ENCODE peak calls at places on chromosomes 2 and 18, in ten cellular contexts. O is CD8-positive, alpha-beta T cell; G is K562; P is GM23248; D is lower lobe of right lung; I is cardiac muscle cell; F is CD4-positive, alpha-beta memory T cell; E is tibial artery; C is esophagus squamous epithelium; S is aorta. N is an unnamed sample. For H3K4me1, the result is how much of the 10 kb centered on the place peaks cover.

GRCh38 chr18:11149441-11150270 is at the start of gene PIEZO2:
- DNase-seq in P (peak), I (peak), D (peak), O (no peak), C (no peak), S (peak), E (peak), G (peak), F (no peak), N (no peak)

GRCh38 chr18:58077329-58077728 is 33.3 kb downstream of the NEDD4L start:
- DNase-seq in G (no peak), P (no peak), F (no peak), S (no peak), D (no peak), E (no peak), C (no peak), I (no peak), O (no peak), N (no peak)

GRCh38 chr2:29114841-29115609 is at the start of gene CLIP4:
- DNase-seq in D (peak), P (peak), O (peak), F (peak), S (peak), E (peak), C (no peak), G (peak), I (peak), N (peak)

GRCh38 chr18:22525883-22526282 is 108.2 kb upstream of the CTAGE1 start:
- DNase-seq in I (no peak), P (no peak), F (no peak), E (no peak), O (no peak), C (no peak), S (no peak), G (no peak), D (no peak), N (no peak)

GRCh38 chr2:101981484-101981883 is 10.3 kb upstream of the IL1R2 start:
- DNase-seq in D (no peak), E (no peak), G (no peak), O (no peak), I (no peak), F (no peak), S (no peak), P (peak), C (no peak), N (no peak)

GRCh38 chr2:18345848-18346247 is 214.6 kb downstream of the RDH14 start:
- DNase-seq in C (no peak), P (peak), G (no peak), F (no peak), D (peak), I (no peak), E (no peak), S (peak), O (no peak), N (no peak)

GRCh38 chr2:96633641-96634040 is 4.5 kb downstream of the KANSL3 start:
- DNase-seq in I (no peak), O (no peak), C (no peak), S (no peak), D (no peak), F (no peak), G (no peak), E (no peak), P (no peak), N (no peak)

GRCh38 chr18:2818281-2818680 is 28.5 kb upstream of the EMILIN2 start:
- DNase-seq in E (no peak), F (no peak), I (no peak), G (no peak), P (no peak), O (no peak), C (no peak), S (no peak), D (no peak), N (no peak)

GRCh38 chr2:160700006-160700405 is 206.4 kb upstream of the RBMS1 start:
- DNase-seq in C (no peak), O (no peak), I (peak), G (no peak), S (no peak), D (no peak), F (no peak), P (peak), E (no peak), N (no peak)

GRCh38 chr2:99879481-99879880 is 262.9 kb downstream of the AFF3 start:
- DNase-seq in I (peak), E (no peak), S (no peak), G (no peak), D (no peak), O (no peak), C (no peak), P (no peak), F (no peak), N (no peak)

GRCh38 chr18:69948919-69949537 is 1.4 kb upstream of the CD226 start:
- DNase-seq in O (no peak), G (no peak), F (no peak), S (peak), D (no peak), E (peak), C (no peak), I (peak), P (no peak), N (peak)

GRCh38 chr18:55376387-55376786 is 211.6 kb downstream of the TCF4 start:
- DNase-seq in S (no peak), F (no peak), G (no peak), D (no peak), C (no peak), P (no peak), O (no peak), E (no peak), I (no peak), N (no peak)

GRCh38 chr2:216285641-216286156 is 86.6 kb downstream of the MARCHF4 start:
- DNase-seq in O (no peak), F (no peak), C (no peak), I (no peak), P (no peak), G (no peak), S (no peak), E (no peak), D (no peak), N (no peak)

GRCh38 chr2:96533292-96534073 is 3.1 kb upstream of the ARID5A start:
- DNase-seq in C (no peak), O (no peak), S (peak), P (peak), G (no peak), D (peak), E (peak), F (no peak), I (peak), N (no peak)

GRCh38 chr18:9575558-9575957 is 38.8 kb downstream of the PPP4R1 start:
- DNase-seq in E (peak), C (no peak), D (peak), P (peak), G (peak), S (peak), F (peak), O (no peak), I (peak), N (no peak)

GRCh38 chr18:35827275-35827929 is 145.1 kb upstream of the RMP24 start:
- DNase-seq in G (no peak), C (no peak), S (no peak), O (no peak), I (no peak), E (no peak), D (no peak), F (no peak), P (no peak), N (no peak)

GRCh38 chr18:10659000-10659399 is 133.2 kb downstream of the NAPG start:
- DNase-seq in F (no peak), C (no peak), I (no peak), G (no peak), O (no peak), P (no peak), D (no peak), S (no peak), E (no peak), N (no peak)

GRCh38 chr2:174338626-174339570 is 4.1 kb downstream of the SP9 start:
- DNase-seq in C (no peak), F (peak), I (no peak), S (no peak), E (no peak), O (no peak), P (no peak), G (no peak), D (no peak), N (no peak)
- H3K4me3 ChIP-seq in C (no peak), F (no peak), I (no peak), S (no peak), E (no peak), O (no peak), P (no peak), G (no peak), D (no peak), N (no peak)

GRCh38 chr2:1603521-1603920 is 140.8 kb downstream of the PXDN start:
- DNase-seq in S (no peak), C (no peak), P (no peak), D (no peak), G (no peak), F (no peak), E (no peak), I (no peak), O (no peak), N (no peak)

GRCh38 chr2:1601064-1601405 is 143.3 kb downstream of the PXDN start:
- DNase-seq in P (no peak), F (no peak), D (no peak), C (no peak), I (no peak), S (no peak), G (no peak), O (no peak), E (no peak), N (no peak)

GRCh38 chr2:1601471-1602358 is 142.6 kb downstream of the PXDN start:
- DNase-seq in S (no peak), C (no peak), E (no peak), I (peak), P (no peak), G (no peak), D (no peak), O (no peak), F (no peak), N (no peak)

GRCh38 chr2:1602359-1603010 is 141.8 kb downstream of the PXDN start:
- DNase-seq in E (no peak), D (no peak), C (no peak), F (no peak), P (no peak), G (no peak), O (no peak), S (no peak), I (no peak), N (no peak)

DNA sequence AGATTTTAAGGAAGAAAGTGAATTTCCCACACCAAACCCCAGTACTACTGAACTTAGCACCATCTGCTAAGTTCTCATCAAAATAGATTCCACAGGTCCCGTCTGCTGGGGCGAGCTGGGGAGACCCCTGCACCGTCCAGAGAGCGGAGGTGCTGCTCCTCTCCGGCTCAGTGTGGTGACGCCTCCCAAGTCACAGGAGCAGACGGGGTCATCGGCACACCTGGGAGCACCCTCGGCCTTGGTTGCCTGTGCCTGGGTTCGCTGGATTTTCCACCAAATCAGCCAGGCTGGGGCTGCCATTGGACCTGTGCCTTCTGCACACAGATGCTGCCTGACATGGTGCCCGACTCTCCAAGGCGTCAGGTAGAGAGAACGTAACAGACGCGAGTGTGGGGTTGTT is 141.3 kb downstream of the PXDN start:
- DNase-seq in O (no peak), I (no peak), D (no peak), E (no peak), P (no peak), C (no peak), S (no peak), G (no peak), F (no peak), N (no peak)
- H3K4me1 ChIP-seq in O (under half), I (under half), D (under half), E (under half), P (under half), C (under half), S (under half), G (under half), F (under half), N (under half)

DNA sequence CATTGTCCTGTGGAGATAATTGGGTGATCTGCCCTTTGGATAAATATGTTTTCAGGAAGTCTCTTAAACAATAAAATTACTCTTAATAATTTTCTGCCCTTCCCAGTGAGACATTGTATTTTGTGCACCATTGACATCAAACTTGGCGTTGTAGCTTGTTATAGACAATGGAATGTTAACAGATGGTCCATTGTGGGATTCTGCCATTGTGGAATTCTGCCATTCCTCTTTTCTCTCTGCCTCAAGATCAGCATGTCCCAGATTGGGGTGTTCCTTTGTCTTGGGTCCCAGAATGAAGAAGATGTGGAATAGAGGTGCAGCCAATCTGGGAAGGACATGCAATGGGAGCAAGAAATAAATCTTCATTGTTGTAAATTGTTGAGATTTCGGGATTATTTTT is 15.1 kb upstream of the LDAH start:
- DNase-seq in E (no peak), F (no peak), S (no peak), I (no peak), G (no peak), O (no peak), C (no peak), P (no peak), D (no peak), N (no peak)
- H3K27ac ChIP-seq in E (no peak), F (no peak), S (no peak), I (no peak), G (no peak), O (no peak), C (no peak), P (no peak), D (no peak), N (no peak)

GRCh38 chr2:224442092-224442999 is 40.4 kb upstream of the FAM124B start:
- DNase-seq in G (no peak), F (no peak), I (peak), D (peak), O (no peak), P (peak), C (no peak), S (no peak), E (no peak), N (no peak)
- H3K4me3 ChIP-seq in G (no peak), F (no peak), I (no peak), D (peak), O (no peak), P (peak), C (peak), S (peak), E (peak), N (peak)

GRCh38 chr2:57602738-57603137 is 443.9 kb upstream of the VRK2 start:
- DNase-seq in C (no peak), E (no peak), F (no peak), D (no peak), G (no peak), S (no peak), I (no peak), O (no peak), P (no peak), N (no peak)

GRCh38 chr2:57597940-57598339 is 448.7 kb upstream of the VRK2 start:
- DNase-seq in G (no peak), S (no peak), E (no peak), I (no peak), O (no peak), D (no peak), P (no peak), C (no peak), F (no peak), N (no peak)

GRCh38 chr2:57598552-57598951 is 448.1 kb upstream of the VRK2 start:
- DNase-seq in S (no peak), I (no peak), D (no peak), C (no peak), E (no peak), G (no peak), P (no peak), F (no peak), O (no peak), N (no peak)
- H3K4me1 ChIP-seq in S (under half), I (under half), D (under half), C (under half), E (under half), G (under half), P (under half), F (under half), O (under half), N (under half)

GRCh38 chr2:233083782-233084181 is 23.6 kb downstream of the INPP5D start:
- DNase-seq in P (no peak), S (no peak), D (no peak), E (no peak), G (no peak), O (no peak), C (no peak), F (peak), I (no peak), N (no peak)
- H3K27ac ChIP-seq in P (no peak), S (no peak), D (peak), E (peak), G (no peak), O (peak), C (peak), F (peak), I (no peak), N (peak)

GRCh38 chr2:71275939-71276310 is 49.0 kb upstream of the PAIP2B start:
- DNase-seq in D (no peak), G (no peak), E (no peak), P (no peak), I (no peak), S (no peak), O (no peak), F (no peak), C (no peak), N (no peak)

GRCh38 chr2:71281950-71282349 is 49.6 kb upstream of the ZNF638 start:
- DNase-seq in C (no peak), G (no peak), E (no peak), P (peak), O (no peak), S (no peak), I (no peak), F (no peak), D (no peak), N (no peak)

GRCh38 chr2:71277159-71277498 is 50.2 kb upstream of the PAIP2B start:
- DNase-seq in E (no peak), O (no peak), C (no peak), I (no peak), F (peak), G (no peak), D (no peak), P (no peak), S (no peak), N (no peak)

GRCh38 chr2:71276311-71277158 is 49.6 kb upstream of the PAIP2B start:
- DNase-seq in G (peak), O (peak), C (peak), S (peak), F (peak), D (peak), P (peak), I (peak), E (peak), N (peak)

GRCh38 chr2:71277536-71278103 is 50.7 kb upstream of the PAIP2B start:
- DNase-seq in S (peak), O (no peak), G (no peak), D (peak), I (peak), E (no peak), C (no peak), F (peak), P (peak), N (no peak)
- H3K4me3 ChIP-seq in S (no peak), O (no peak), G (no peak), D (peak), I (peak), E (peak), C (peak), F (no peak), P (peak), N (no peak)

GRCh38 chr2:20614201-20615045 is 36.5 kb downstream of the HS1BP3 start:
- DNase-seq in G (no peak), E (peak), C (no peak), I (no peak), F (no peak), D (peak), S (peak), P (no peak), O (no peak), N (no peak)
- H3K4me1 ChIP-seq in G (under half), E (half or more), C (half or more), I (under half), F (under half), D (half or more), S (under half), P (under half), O (under half), N (under half)

GRCh38 chr2:73212448-73213176 is 1.4 kb upstream of the SMYD5 start:
- DNase-seq in G (peak), S (peak), D (peak), C (peak), O (peak), F (peak), I (peak), P (peak), E (peak), N (peak)

GRCh38 chr2:73210696-73211095 is 3.3 kb upstream of the SMYD5 start:
- DNase-seq in O (no peak), F (no peak), D (no peak), C (no peak), S (no peak), P (no peak), G (no peak), I (no peak), E (no peak), N (no peak)

GRCh38 chr2:73210019-73210418 is 4.0 kb upstream of the SMYD5 start:
- DNase-seq in E (no peak), F (no peak), I (no peak), G (peak), D (no peak), C (no peak), P (no peak), S (no peak), O (no peak), N (no peak)

GRCh38 chr2:73214120-73215035 is at the start of gene SMYD5:
- DNase-seq in P (peak), G (peak), F (peak), D (peak), E (peak), S (peak), O (peak), C (peak), I (peak), N (peak)

DNA sequence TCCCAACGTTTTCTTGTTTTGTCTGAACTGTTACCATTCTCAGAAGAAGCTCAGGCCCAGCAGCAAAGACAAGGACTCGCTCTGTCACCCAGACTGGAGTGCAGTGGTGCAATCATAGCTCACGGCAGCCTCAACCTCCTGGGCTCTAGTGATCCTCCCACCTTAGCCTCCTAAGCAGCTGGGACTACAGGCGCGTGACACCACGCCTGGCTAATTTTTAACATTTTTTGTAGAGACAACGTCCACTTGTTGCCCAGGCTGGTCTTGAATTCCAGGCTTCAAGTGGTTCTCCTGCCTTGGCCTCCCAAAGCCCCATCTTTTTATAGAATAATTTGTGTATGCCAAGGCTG is 2.0 kb upstream of the SMYD5 start:
- DNase-seq in C (no peak), F (no peak), P (no peak), S (no peak), E (no peak), G (no peak), D (no peak), O (no peak), I (no peak), N (no peak)
- H3K27ac ChIP-seq in C (no peak), F (no peak), P (peak), S (peak), E (peak), G (no peak), D (no peak), O (no peak), I (no peak), N (no peak)

DNA sequence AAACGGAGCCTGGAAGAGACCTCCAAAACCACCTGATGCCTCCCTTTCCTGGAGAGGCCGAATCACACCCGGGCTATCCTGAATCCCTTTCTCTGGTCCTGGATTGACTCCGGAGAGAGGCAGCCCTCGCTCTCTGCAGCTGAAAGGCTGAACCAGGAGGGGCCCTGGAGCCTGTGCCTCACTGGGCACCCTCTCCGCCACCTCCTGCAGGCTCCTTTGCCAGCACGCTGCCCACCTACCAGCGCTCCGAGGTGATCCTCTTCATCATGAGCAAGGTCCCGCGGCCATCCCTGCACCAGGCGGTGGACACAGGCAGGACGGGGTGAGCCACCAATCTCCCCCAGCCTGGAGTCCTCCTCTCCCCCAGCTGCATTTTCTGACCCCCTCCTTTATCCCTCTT is 35.7 kb downstream of the POMC start:
- DNase-seq in I (no peak), O (no peak), P (no peak), G (no peak), E (no peak), D (no peak), C (no peak), F (no peak), S (no peak), N (no peak)
- H3K4me3 ChIP-seq in I (no peak), O (no peak), P (no peak), G (no peak), E (no peak), D (no peak), C (no peak), F (no peak), S (no peak), N (no peak)

N was measured in effector memory CD4-positive, alpha-beta T cell.